ENCODE peak calls at places on chromosomes 2 and 18, in ten cellular contexts. One of them, this sample, is unnamed.

GRCh38 chr2:234635284-234635683 is 138.4 kb upstream of the ARL4C start:
- DNase-seq in stimulated activated CD4-positive, alpha-beta T cell treated with anti-CD3 and anti-CD28 coated beads, Interleukin-1b, Interleukin-23, amount 100 ng/mL, for 24 hours: no peak
- DNase-seq in NCI-H774: no peak
- DNase-seq in NAMALWA: no peak
- DNase-seq in B cell: no peak
- DNase-seq in ureter: no peak
- DNase-seq in pons: peak; percentile 11
- DNase-seq in naive thymus-derived CD8-positive, alpha-beta T cell: no peak
- DNase-seq in AG08395: no peak
- DNase-seq in AG09319: no peak
- DNase-seq in this sample: no peak

GRCh38 chr2:182426082-182426914 is 538 bp downstream of the PDE1A start:
- DNase-seq in stimulated activated CD4-positive, alpha-beta T cell treated with anti-CD3 and anti-CD28 coated beads, Interleukin-1b, Interleukin-23, amount 100 ng/mL, for 24 hours: no peak
- DNase-seq in NCI-H774: no peak
- DNase-seq in NAMALWA: no peak
- DNase-seq in B cell: no peak
- DNase-seq in ureter: no peak
- DNase-seq in pons: no peak
- DNase-seq in naive thymus-derived CD8-positive, alpha-beta T cell: no peak
- DNase-seq in AG08395: no peak
- DNase-seq in AG09319: no peak
- DNase-seq in this sample: no peak

GRCh38 chr2:101121174-101121573 is 30.0 kb downstream of the TBC1D8 start:
- DNase-seq in stimulated activated CD4-positive, alpha-beta T cell treated with anti-CD3 and anti-CD28 coated beads, Interleukin-1b, Interleukin-23, amount 100 ng/mL, for 24 hours: no peak
- DNase-seq in NCI-H774: no peak
- DNase-seq in NAMALWA: no peak
- DNase-seq in B cell: no peak
- DNase-seq in ureter: no peak
- DNase-seq in pons: no peak
- DNase-seq in naive thymus-derived CD8-positive, alpha-beta T cell: no peak
- DNase-seq in AG08395: no peak
- DNase-seq in AG09319: no peak
- DNase-seq in this sample: no peak

GRCh38 chr2:191018663-191019119 is 4.7 kb upstream of the STAT1 start:
- DNase-seq in stimulated activated CD4-positive, alpha-beta T cell treated with anti-CD3 and anti-CD28 coated beads, Interleukin-1b, Interleukin-23, amount 100 ng/mL, for 24 hours: no peak
- DNase-seq in NCI-H774: no peak
- DNase-seq in NAMALWA: no peak
- DNase-seq in B cell: no peak
- DNase-seq in ureter: no peak
- DNase-seq in pons: no peak
- DNase-seq in naive thymus-derived CD8-positive, alpha-beta T cell: no peak
- DNase-seq in AG08395: no peak
- DNase-seq in AG09319: no peak
- DNase-seq in this sample: no peak

GRCh38 chr2:70805987-70806386 is 14.4 kb downstream of the CLEC4F start:
- DNase-seq in stimulated activated CD4-positive, alpha-beta T cell treated with anti-CD3 and anti-CD28 coated beads, Interleukin-1b, Interleukin-23, amount 100 ng/mL, for 24 hours: no peak
- DNase-seq in NCI-H774: no peak
- DNase-seq in NAMALWA: no peak
- DNase-seq in B cell: no peak
- DNase-seq in ureter: no peak
- DNase-seq in pons: no peak
- DNase-seq in naive thymus-derived CD8-positive, alpha-beta T cell: no peak
- DNase-seq in AG08395: no peak
- DNase-seq in AG09319: no peak
- DNase-seq in this sample: no peak

GRCh38 chr2:234286956-234287355 is 209.9 kb downstream of the ARL4C start:
- DNase-seq in stimulated activated CD4-positive, alpha-beta T cell treated with anti-CD3 and anti-CD28 coated beads, Interleukin-1b, Interleukin-23, amount 100 ng/mL, for 24 hours: no peak
- DNase-seq in NCI-H774: no peak
- DNase-seq in NAMALWA: no peak
- DNase-seq in B cell: no peak
- DNase-seq in ureter: no peak
- DNase-seq in pons: no peak
- DNase-seq in naive thymus-derived CD8-positive, alpha-beta T cell: no peak
- DNase-seq in AG08395: no peak
- DNase-seq in AG09319: no peak
- DNase-seq in this sample: peak; percentile 31

GRCh38 chr2:101432411-101433181 is 42.3 kb downstream of the RFX8 start:
- DNase-seq in stimulated activated CD4-positive, alpha-beta T cell treated with anti-CD3 and anti-CD28 coated beads, Interleukin-1b, Interleukin-23, amount 100 ng/mL, for 24 hours: no peak
- DNase-seq in NCI-H774: no peak
- DNase-seq in NAMALWA: no peak
- DNase-seq in B cell: no peak
- DNase-seq in ureter: no peak
- DNase-seq in pons: no peak
- DNase-seq in naive thymus-derived CD8-positive, alpha-beta T cell: no peak
- DNase-seq in AG08395: peak; percentile 41
- DNase-seq in AG09319: no peak
- DNase-seq in this sample: no peak

GRCh38 chr2:14715600-14715999 is 83.1 kb downstream of the LRATD1 start:
- DNase-seq in stimulated activated CD4-positive, alpha-beta T cell treated with anti-CD3 and anti-CD28 coated beads, Interleukin-1b, Interleukin-23, amount 100 ng/mL, for 24 hours: no peak
- DNase-seq in NCI-H774: no peak
- DNase-seq in NAMALWA: no peak
- DNase-seq in B cell: no peak
- DNase-seq in ureter: no peak
- DNase-seq in pons: no peak
- DNase-seq in naive thymus-derived CD8-positive, alpha-beta T cell: no peak
- DNase-seq in AG08395: no peak
- DNase-seq in AG09319: no peak
- DNase-seq in this sample: no peak

GRCh38 chr2:10877691-10878111 is 34.0 kb upstream of the KCNF1 start:
- DNase-seq in stimulated activated CD4-positive, alpha-beta T cell treated with anti-CD3 and anti-CD28 coated beads, Interleukin-1b, Interleukin-23, amount 100 ng/mL, for 24 hours: no peak
- DNase-seq in NCI-H774: no peak
- DNase-seq in NAMALWA: no peak
- DNase-seq in B cell: no peak
- DNase-seq in ureter: no peak
- DNase-seq in pons: no peak
- DNase-seq in naive thymus-derived CD8-positive, alpha-beta T cell: no peak
- DNase-seq in AG08395: peak; percentile 38
- DNase-seq in AG09319: no peak
- DNase-seq in this sample: no peak

GRCh38 chr2:71846072-71846471 is 301.6 kb downstream of the CYP26B1 start:
- DNase-seq in stimulated activated CD4-positive, alpha-beta T cell treated with anti-CD3 and anti-CD28 coated beads, Interleukin-1b, Interleukin-23, amount 100 ng/mL, for 24 hours: no peak
- DNase-seq in NCI-H774: no peak
- DNase-seq in NAMALWA: no peak
- DNase-seq in B cell: no peak
- DNase-seq in ureter: no peak
- DNase-seq in pons: no peak
- DNase-seq in naive thymus-derived CD8-positive, alpha-beta T cell: no peak
- DNase-seq in AG08395: no peak
- DNase-seq in AG09319: no peak
- DNase-seq in this sample: no peak

GRCh38 chr2:71683070-71683469 is 229.7 kb downstream of the DYSF start:
- DNase-seq in stimulated activated CD4-positive, alpha-beta T cell treated with anti-CD3 and anti-CD28 coated beads, Interleukin-1b, Interleukin-23, amount 100 ng/mL, for 24 hours: no peak
- DNase-seq in NCI-H774: no peak
- DNase-seq in NAMALWA: no peak
- DNase-seq in B cell: no peak
- DNase-seq in ureter: no peak
- DNase-seq in pons: no peak
- DNase-seq in naive thymus-derived CD8-positive, alpha-beta T cell: peak; percentile 30
- DNase-seq in AG08395: no peak
- DNase-seq in AG09319: no peak
- DNase-seq in this sample: no peak

GRCh38 chr2:100194951-100195350 is 52.6 kb upstream of the AFF3 start:
- DNase-seq in stimulated activated CD4-positive, alpha-beta T cell treated with anti-CD3 and anti-CD28 coated beads, Interleukin-1b, Interleukin-23, amount 100 ng/mL, for 24 hours: no peak
- DNase-seq in NCI-H774: no peak
- DNase-seq in NAMALWA: no peak
- DNase-seq in B cell: no peak
- DNase-seq in ureter: no peak
- DNase-seq in pons: no peak
- DNase-seq in naive thymus-derived CD8-positive, alpha-beta T cell: no peak
- DNase-seq in AG08395: no peak
- DNase-seq in AG09319: no peak
- DNase-seq in this sample: no peak

GRCh38 chr2:238649123-238649522 is 198.8 kb upstream of the TWIST2 start:
- DNase-seq in stimulated activated CD4-positive, alpha-beta T cell treated with anti-CD3 and anti-CD28 coated beads, Interleukin-1b, Interleukin-23, amount 100 ng/mL, for 24 hours: no peak
- DNase-seq in NCI-H774: no peak
- DNase-seq in NAMALWA: no peak
- DNase-seq in B cell: no peak
- DNase-seq in ureter: no peak
- DNase-seq in pons: no peak
- DNase-seq in naive thymus-derived CD8-positive, alpha-beta T cell: no peak
- DNase-seq in AG08395: no peak
- DNase-seq in AG09319: no peak
- DNase-seq in this sample: no peak

GRCh38 chr2:118058979-118059378 is 29.3 kb upstream of the INSIG2 start:
- DNase-seq in stimulated activated CD4-positive, alpha-beta T cell treated with anti-CD3 and anti-CD28 coated beads, Interleukin-1b, Interleukin-23, amount 100 ng/mL, for 24 hours: no peak
- DNase-seq in NCI-H774: no peak
- DNase-seq in NAMALWA: no peak
- DNase-seq in B cell: no peak
- DNase-seq in ureter: no peak
- DNase-seq in pons: no peak
- DNase-seq in naive thymus-derived CD8-positive, alpha-beta T cell: no peak
- DNase-seq in AG08395: no peak
- DNase-seq in AG09319: no peak
- DNase-seq in this sample: no peak

GRCh38 chr2:238847841-238848565 is at the start of gene TWIST2:
- DNase-seq in stimulated activated CD4-positive, alpha-beta T cell treated with anti-CD3 and anti-CD28 coated beads, Interleukin-1b, Interleukin-23, amount 100 ng/mL, for 24 hours: no peak
- DNase-seq in NCI-H774: no peak
- DNase-seq in NAMALWA: no peak
- DNase-seq in B cell: no peak
- DNase-seq in ureter: peak; percentile 81
- DNase-seq in pons: peak; percentile 38
- DNase-seq in naive thymus-derived CD8-positive, alpha-beta T cell: no peak
- DNase-seq in AG08395: peak; percentile 93
- DNase-seq in AG09319: peak; percentile 96
- DNase-seq in this sample: no peak

GRCh38 chr18:78255013-78255412 is 724.6 kb upstream of the SALL3 start:
- DNase-seq in stimulated activated CD4-positive, alpha-beta T cell treated with anti-CD3 and anti-CD28 coated beads, Interleukin-1b, Interleukin-23, amount 100 ng/mL, for 24 hours: no peak
- DNase-seq in NCI-H774: no peak
- DNase-seq in NAMALWA: no peak
- DNase-seq in B cell: no peak
- DNase-seq in ureter: no peak
- DNase-seq in pons: no peak
- DNase-seq in naive thymus-derived CD8-positive, alpha-beta T cell: no peak
- DNase-seq in AG08395: no peak
- DNase-seq in AG09319: no peak
- DNase-seq in this sample: no peak

GRCh38 chr18:77132369-77133050 is at the start of gene MBP:
- DNase-seq in stimulated activated CD4-positive, alpha-beta T cell treated with anti-CD3 and anti-CD28 coated beads, Interleukin-1b, Interleukin-23, amount 100 ng/mL, for 24 hours: no peak
- DNase-seq in NCI-H774: peak; percentile 82
- DNase-seq in NAMALWA: peak; percentile 43
- DNase-seq in B cell: peak; percentile 69
- DNase-seq in ureter: peak; percentile 78
- DNase-seq in pons: no peak
- DNase-seq in naive thymus-derived CD8-positive, alpha-beta T cell: peak; percentile 78
- DNase-seq in AG08395: no peak
- DNase-seq in AG09319: no peak
- DNase-seq in this sample: no peak